ENCODE peak calls at places on chromosomes 2 and 18, in nine cellular contexts. Q is GM12864; H is sigmoid colon; L is keratinocyte; S is left ventricle myocardium inferior; J is naive thymus-derived CD4-positive, alpha-beta T cell; A is A549; T is OCI-LY7; Z is transverse colon. D is an unnamed sample.
A peak's percentile ranks its signal among the peaks of the same experiment; 100 is the strongest.

GRCh38 chr2:189566046-189566445 is 14.5 kb downstream of the SLC40A1 start:
- DNase-seq in H (no peak), Z (no peak), T (no peak), A (no peak), L (no peak), Q (no peak), J (no peak), S (no peak), D (peak; percentile 35)

GRCh38 chr2:150125188-150125587 is 362.3 kb downstream of the RND3 start:
- DNase-seq in A (no peak), H (no peak), J (no peak), Z (no peak), L (no peak), T (no peak), S (no peak), Q (no peak), D (no peak)

GRCh38 chr18:22800551-22800951 is 132.6 kb upstream of the RBBP8 start:
- DNase-seq in A (no peak), Q (no peak), J (no peak), H (peak; percentile 70), Z (no peak), S (no peak), L (no peak), T (no peak), D (peak; percentile 52)

GRCh38 chr18:62839874-62840713 is 124.8 kb downstream of the PHLPP1 start:
- DNase-seq in S (no peak), L (no peak), T (no peak), H (no peak), Q (no peak), Z (no peak), J (no peak), A (no peak), D (no peak)

GRCh38 chr2:5409925-5410360 is 282.2 kb upstream of the SOX11 start:
- DNase-seq in Q (no peak), J (no peak), L (no peak), Z (no peak), A (no peak), T (no peak), H (no peak), S (no peak), D (no peak)

GRCh38 chr2:113910110-113910717 is 20.3 kb downstream of the ACTR3 start:
- DNase-seq in S (no peak), H (no peak), Q (no peak), J (no peak), Z (no peak), A (no peak), T (no peak), L (no peak), D (no peak)

GRCh38 chr18:59547691-59548182 is 149.5 kb downstream of the CCBE1 start:
- DNase-seq in Q (no peak), Z (no peak), H (no peak), S (no peak), L (no peak), T (no peak), J (no peak), A (no peak), D (peak; percentile 93)

GRCh38 chr2:205751621-205752031 is 69.3 kb downstream of the NRP2 start:
- DNase-seq in A (peak; percentile 64), T (no peak), S (no peak), J (no peak), Q (no peak), Z (no peak), L (no peak), H (no peak), D (no peak)

GRCh38 chr2:150591901-150592300 is 104.4 kb upstream of the RND3 start:
- DNase-seq in S (no peak), J (no peak), H (no peak), Q (no peak), A (no peak), Z (no peak), T (no peak), L (no peak), D (no peak)

GRCh38 chr2:151083864-151084263 is 177.8 kb downstream of the RBM43 start:
- DNase-seq in T (no peak), L (no peak), J (no peak), Z (no peak), A (no peak), S (no peak), Q (no peak), H (no peak), D (no peak)

GRCh38 chr2:217839750-217840107 is 163.1 kb downstream of the TNS1 start:
- DNase-seq in H (no peak), Q (no peak), A (no peak), L (no peak), Z (no peak), T (no peak), S (no peak), J (no peak), D (no peak)

GRCh38 chr2:110910404-110910803 is 178.0 kb downstream of the ACOXL start:
- DNase-seq in S (no peak), A (no peak), H (no peak), Z (no peak), L (no peak), J (no peak), T (no peak), Q (peak; percentile 7), D (no peak)

GRCh38 chr2:42169100-42169868 is at the start of gene EML4:
- DNase-seq in J (peak; percentile 91), S (peak; percentile 90), Q (peak; percentile 66), L (peak; percentile 23), H (peak; percentile 96), A (peak; percentile 96), Z (peak; percentile 95), T (peak; percentile 91), D (peak; percentile 96)

GRCh38 chr2:42171396-42171971 is 2.3 kb downstream of the EML4 start:
- DNase-seq in Z (no peak), Q (peak; percentile 62), J (peak; percentile 23), T (peak; percentile 16), L (no peak), H (no peak), A (no peak), S (no peak), D (no peak)

GRCh38 chr2:42169869-42170465 is 814 bp downstream of the EML4 start:
- DNase-seq in A (no peak), L (no peak), H (no peak), T (peak; percentile 71), J (peak; percentile 35), S (no peak), Q (peak; percentile 27), Z (no peak), D (no peak)

GRCh38 chr2:42172020-42172419 is 2.9 kb downstream of the EML4 start:
- DNase-seq in Q (no peak), S (no peak), J (no peak), A (no peak), H (no peak), L (no peak), Z (no peak), T (no peak), D (no peak)

GRCh38 chr2:42170619-42171395 is 1.7 kb downstream of the EML4 start:
- DNase-seq in T (peak; percentile 23), S (no peak), H (no peak), A (no peak), J (no peak), Q (no peak), Z (no peak), L (no peak), D (no peak)
- H3K4me3 ChIP-seq in T (peak overlapping the region; percentile 82), S (peak overlapping the region; percentile 78), H (peak overlapping the region; percentile 86), A (peak overlapping the region; percentile 71), J (peak overlapping the region; percentile 88), Q (peak overlapping the region; percentile 74), Z (peak overlapping the region; percentile 75), L (peak overlapping the region; percentile 88), D (peak overlapping the region; percentile 88)

GRCh38 chr2:96115631-96116423 is 544 bp downstream of the ADRA2B start:
- DNase-seq in J (no peak), L (no peak), Q (no peak), H (no peak), Z (no peak), S (peak; percentile 16), T (no peak), A (no peak), D (no peak)
- H3K4me3 ChIP-seq in J (peak overlapping the region; percentile 41), L (peak overlapping the region; percentile 70), Q (peak overlapping the region; percentile 55), H (peak overlapping the region; percentile 57), Z (peak overlapping the region; percentile 67), S (peak overlapping the region; percentile 79), T (no peak overlapping the region), A (peak overlapping the region; percentile 69), D (peak overlapping the region; percentile 92)

DNA sequence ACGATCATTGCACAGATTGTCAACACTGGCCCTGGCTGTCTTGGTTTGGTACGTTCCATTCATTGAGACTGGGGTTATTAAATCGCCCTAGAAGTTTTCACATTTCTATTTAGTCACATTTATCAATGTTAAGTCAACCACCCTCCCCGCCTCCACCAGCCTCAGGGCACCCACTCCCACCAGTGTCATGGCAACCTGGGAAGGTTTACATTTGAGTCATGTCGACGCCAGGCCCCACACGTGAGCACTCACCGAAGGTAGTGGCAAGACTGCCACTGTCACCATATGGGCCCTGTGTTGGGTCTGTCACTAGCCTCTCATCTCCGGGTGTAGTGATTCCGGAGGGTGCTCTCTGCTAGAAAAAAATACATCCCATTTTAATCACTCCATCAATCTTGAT is 194.2 kb downstream of the TWIST2 start:
- DNase-seq in Z (no peak), H (peak; percentile 48), T (no peak), S (no peak), Q (no peak), L (no peak), A (no peak), J (no peak), D (no peak)
- H3K4me3 ChIP-seq in Z (no peak overlapping the region), H (no peak overlapping the region), T (no peak overlapping the region), S (no peak overlapping the region), Q (no peak overlapping the region), L (no peak overlapping the region), A (no peak overlapping the region), J (no peak overlapping the region), D (no peak overlapping the region)

DNA sequence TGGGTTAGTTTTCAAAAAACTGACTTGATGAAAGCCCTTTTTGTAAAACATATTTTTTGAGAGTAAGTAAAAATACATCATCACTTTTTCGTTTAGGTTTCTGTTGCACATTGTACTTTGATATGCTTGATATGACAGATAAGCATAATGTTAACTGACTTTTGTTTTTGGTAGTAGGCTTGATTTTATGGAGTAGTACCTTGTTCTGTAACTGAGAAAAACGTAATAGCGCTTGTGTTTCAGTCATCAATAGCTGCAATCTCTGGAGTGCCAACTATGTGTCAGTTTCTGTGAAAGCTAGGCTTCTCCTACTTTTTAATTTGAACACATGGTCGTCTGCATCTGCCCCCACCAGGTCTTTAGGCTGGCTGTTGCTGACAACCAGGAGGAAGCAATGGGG is 1.3 kb downstream of the LCLAT1 start:
- DNase-seq in S (no peak), H (no peak), A (no peak), J (no peak), T (no peak), Q (no peak), L (no peak), Z (no peak), D (no peak)
- H3K4me3 ChIP-seq in S (peak overlapping the region; percentile 93), H (no peak overlapping the region), A (peak overlapping the region; percentile 87), J (peak overlapping the region; percentile 89), T (peak overlapping the region; percentile 89), Q (no peak overlapping the region), L (peak overlapping the region; percentile 85), Z (no peak overlapping the region), D (peak overlapping the region; percentile 83)

GRCh38 chr2:26067980-26068507 is 34.2 kb downstream of the RAB10 start:
- DNase-seq in J (no peak), H (no peak), L (no peak), Q (no peak), S (no peak), Z (no peak), A (no peak), T (peak; percentile 16), D (no peak)
- H3K4me3 ChIP-seq in J (no peak overlapping the region), H (no peak overlapping the region), L (no peak overlapping the region), Q (no peak overlapping the region), S (no peak overlapping the region), Z (no peak overlapping the region), A (no peak overlapping the region), T (no peak overlapping the region), D (no peak overlapping the region)

GRCh38 chr2:176093889-176094232 is 1.3 kb downstream of the HOXD13 start:
- DNase-seq in T (no peak), A (no peak), L (no peak), H (no peak), Q (no peak), J (no peak), S (no peak), Z (no peak), D (no peak)
- H3K4me3 ChIP-seq in T (no peak overlapping the region), A (no peak overlapping the region), L (no peak overlapping the region), H (peak overlapping the region; percentile 69), Q (no peak overlapping the region), J (no peak overlapping the region), S (no peak overlapping the region), Z (no peak overlapping the region), D (no peak overlapping the region)

D was measured in cardiac muscle cell.